ENCODE peak calls at places on chromosomes 5 and 9, in five cellular contexts. D is upper lobe of right lung, U is PC-3, Y is sigmoid colon, V is heart right ventricle. K is an unnamed sample.
A peak's percentile ranks its signal among the peaks of the same experiment; 100 is the strongest.

GRCh38 chr5:132674671-132675506 is 1.1 kb downstream of the IL4 start:
- DNase-seq in D (no peak), U (peak; percentile 92), Y (no peak), V (no peak), K (peak; percentile 68)

GRCh38 chr9:94672811-94673487 is 33.6 kb upstream of the FBP1 start:
- DNase-seq in D (no peak), U (peak; percentile 79), Y (no peak), V (no peak), K (no peak)

GRCh38 chr9:81529556-81530193 is 159.7 kb downstream of the TLE1 start:
- DNase-seq in D (no peak), U (peak; percentile 77), Y (peak; percentile 70), V (peak; percentile 12), K (no peak)

GRCh38 chr5:58335518-58335917 is 124.4 kb downstream of the PLK2 start:
- DNase-seq in D (no peak), U (peak; percentile 46), Y (no peak), V (no peak), K (no peak)

GRCh38 chr9:131677445-131678180 is 62.3 kb downstream of the RAPGEF1 start:
- DNase-seq in D (no peak), U (peak; percentile 48), Y (no peak), V (no peak), K (no peak)

GRCh38 chr5:139181835-139182452 is 16.2 kb downstream of the SIL1 start:
- DNase-seq in D (no peak), U (peak; percentile 16), Y (peak; percentile 65), V (no peak), K (no peak)

GRCh38 chr5:67659288-67659687 is 462.7 kb upstream of the CD180 start:
- DNase-seq in D (no peak), U (no peak), Y (no peak), V (no peak), K (no peak)

GRCh38 chr5:657570-657969 is 35.6 kb downstream of the TPPP start:
- DNase-seq in D (no peak), U (peak; percentile 89), Y (peak; percentile 43), V (no peak), K (no peak)

GRCh38 chr5:58399951-58400350 is 59.9 kb downstream of the PLK2 start:
- DNase-seq in D (no peak), U (no peak), Y (no peak), V (no peak), K (no peak)

GRCh38 chr5:115324021-115324420 is 27.6 kb upstream of the CCDC112 start:
- DNase-seq in D (no peak), U (peak; percentile 54), Y (no peak), V (no peak), K (no peak)

GRCh38 chr5:149404746-149405549 is 25.9 kb upstream of the IL17B start:
- DNase-seq in D (no peak), U (no peak), Y (peak; percentile 74), V (no peak), K (no peak)
- H3K4me3 ChIP-seq in D (no peak overlapping the region), U (no peak overlapping the region), Y (peak overlapping the region; percentile 39), V (no peak overlapping the region), K (peak overlapping the region; percentile 94)

GRCh38 chr5:8429778-8430758 is 561.1 kb downstream of the MTRR start:
- DNase-seq in D (no peak), U (no peak), Y (no peak), V (no peak), K (no peak)
- H3K9me3 ChIP-seq in D (no peaks in the 10 kb centered on the region), U (no peaks in the 10 kb centered on the region), Y (no peaks in the 10 kb centered on the region), V (no peaks in the 10 kb centered on the region), K (no peaks in the 10 kb centered on the region)

GRCh38 chr5:162685302-162685701 is 617.7 kb downstream of the GABRG2 start:
- DNase-seq in D (no peak), U (no peak), Y (no peak), V (no peak), K (no peak)

GRCh38 chr5:162684145-162684544 is 616.6 kb downstream of the GABRG2 start:
- DNase-seq in D (no peak), U (peak; percentile 79), Y (no peak), V (no peak), K (no peak)

DNA sequence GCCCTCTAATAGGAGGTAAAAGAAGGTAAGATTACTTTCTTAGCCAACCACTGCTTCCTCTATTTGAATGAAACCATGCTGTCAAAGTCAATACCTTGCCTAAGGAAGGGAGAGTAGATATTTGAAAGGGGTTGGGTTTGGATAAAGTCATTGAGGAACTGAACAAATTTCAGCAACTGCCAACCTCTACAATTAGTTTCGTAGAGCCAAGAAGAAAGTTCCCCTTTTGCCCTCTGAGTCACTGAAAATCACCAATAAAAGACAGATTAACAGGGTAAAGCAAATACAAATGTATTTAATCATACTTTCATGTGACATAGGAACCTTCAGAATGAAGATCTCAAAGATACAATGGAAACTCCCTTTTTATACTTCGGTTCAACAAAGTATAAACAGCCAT is 615.7 kb downstream of the GABRG2 start:
- DNase-seq in D (no peak), U (peak; percentile 82), Y (no peak), V (no peak), K (no peak)
- H3K4me3 ChIP-seq in D (no peak overlapping the region), U (peak overlapping the region; percentile 23), Y (no peak overlapping the region), V (no peak overlapping the region), K (no peak overlapping the region)

GRCh38 chr5:41754857-41755256 is 115.4 kb downstream of the OXCT1 start:
- DNase-seq in D (no peak), U (peak; percentile 7), Y (no peak), V (no peak), K (no peak)
- H3K9me3 ChIP-seq in D (no peaks in the 10 kb centered on the region), U (no peaks in the 10 kb centered on the region), Y (no peaks in the 10 kb centered on the region), V (no peaks in the 10 kb centered on the region), K (no peaks in the 10 kb centered on the region)

GRCh38 chr9:128081052-128081451 is 13.0 kb downstream of the SLC25A25 start:
- DNase-seq in D (no peak), U (no peak), Y (peak; percentile 74), V (peak; percentile 51), K (no peak)

GRCh38 chr9:128080218-128080617 is 12.2 kb downstream of the SLC25A25 start:
- DNase-seq in D (no peak), U (no peak), Y (no peak), V (no peak), K (no peak)

GRCh38 chr9:128077847-128078503 is 9.9 kb downstream of the SLC25A25 start:
- DNase-seq in D (no peak), U (no peak), Y (no peak), V (no peak), K (no peak)

GRCh38 chr9:128082173-128082572 is 14.1 kb downstream of the SLC25A25 start:
- DNase-seq in D (no peak), U (peak; percentile 49), Y (no peak), V (no peak), K (no peak)

DNA sequence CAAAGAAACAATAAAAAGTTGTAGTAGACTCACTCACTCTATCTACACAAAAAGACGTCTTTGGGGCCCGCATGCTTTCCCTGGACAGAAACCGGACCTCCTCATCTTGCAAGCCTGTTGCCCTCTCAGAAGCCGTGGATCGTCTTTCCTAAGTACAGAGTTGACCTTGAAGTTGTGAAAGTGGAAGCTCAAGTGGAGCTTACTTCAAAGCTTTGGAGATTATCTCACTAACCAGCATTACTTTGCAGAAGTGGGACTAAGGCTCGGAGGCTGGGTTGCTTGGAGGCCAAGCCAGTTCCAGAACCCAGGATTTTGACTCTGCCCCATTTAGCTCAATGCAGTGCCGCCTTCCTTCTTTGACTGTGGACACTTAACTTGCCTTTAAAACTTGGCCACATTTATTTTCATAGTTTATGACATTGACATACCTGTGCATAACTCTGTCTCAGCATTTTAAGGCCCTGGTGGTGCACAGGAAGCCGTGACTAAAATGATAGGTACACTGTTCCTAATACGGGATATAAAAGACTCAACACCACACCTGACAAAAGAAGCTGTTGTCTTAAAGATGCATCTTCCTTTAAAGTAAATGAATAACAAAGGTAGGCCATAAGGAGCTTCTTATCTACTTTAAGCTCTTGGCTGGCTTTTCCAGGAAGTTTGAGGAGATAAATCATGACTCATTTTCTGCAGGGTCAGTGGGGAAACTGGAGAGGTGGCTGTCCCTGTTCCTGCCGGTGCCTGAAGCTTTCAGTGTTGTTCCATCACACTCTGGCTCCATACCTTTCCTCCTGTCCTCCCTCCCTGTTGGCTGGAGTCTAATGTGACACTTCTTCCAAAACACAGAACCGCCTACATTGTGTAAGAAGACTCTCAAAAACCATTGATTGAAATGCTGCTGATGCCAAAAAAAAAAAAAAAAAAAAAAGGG is 10.7 kb downstream of the SLC25A25 start:
- DNase-seq in D (no peak), U (peak; percentile 73), Y (no peak), V (no peak), K (no peak)
- H3K4me3 ChIP-seq in D (no peak overlapping the region), U (no peak overlapping the region), Y (no peak overlapping the region), V (no peak overlapping the region), K (no peak overlapping the region)

GRCh38 chr9:91033270-91033669 is 231.7 kb downstream of the SYK start:
- DNase-seq in D (no peak), U (no peak), Y (no peak), V (no peak), K (no peak)

GRCh38 chr9:91035825-91036208 is 234.2 kb downstream of the SYK start:
- DNase-seq in D (no peak), U (no peak), Y (no peak), V (no peak), K (no peak)

GRCh38 chr9:91033802-91034201 is 232.2 kb downstream of the SYK start:
- DNase-seq in D (no peak), U (peak; percentile 15), Y (no peak), V (no peak), K (no peak)

GRCh38 chr9:91034976-91035824 is 233.6 kb downstream of the SYK start:
- DNase-seq in D (no peak), U (no peak), Y (no peak), V (no peak), K (no peak)

GRCh38 chr9:91034521-91034920 is 232.9 kb downstream of the SYK start:
- DNase-seq in D (no peak), U (peak; percentile 49), Y (no peak), V (no peak), K (no peak)
- H3K9me3 ChIP-seq in D (no peaks in the 10 kb centered on the region), U (no peaks in the 10 kb centered on the region), Y (no peaks in the 10 kb centered on the region), V (no peaks in the 10 kb centered on the region), K (no peaks in the 10 kb centered on the region)

DNA sequence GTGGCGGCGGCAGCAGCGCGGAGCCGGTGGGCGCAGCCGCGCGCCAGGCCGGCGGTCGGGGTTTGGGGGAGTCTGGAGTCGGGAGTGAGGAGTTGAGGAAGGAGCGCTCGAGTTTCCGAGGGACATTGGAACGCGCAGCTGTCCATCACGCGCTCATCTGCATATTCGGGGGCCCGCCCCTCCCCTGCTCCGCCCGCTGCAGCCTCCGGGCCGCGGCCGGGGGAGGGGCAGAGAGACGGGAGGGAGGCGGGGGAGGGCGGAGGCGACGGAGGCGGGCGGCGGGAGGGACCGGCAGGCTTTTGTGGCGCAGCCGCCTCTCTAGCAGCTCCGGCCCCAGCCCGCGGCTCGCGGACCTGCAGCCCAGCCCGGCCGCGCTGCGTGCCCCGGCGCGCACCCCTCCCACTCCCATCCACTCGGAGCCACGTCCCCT is at the start of gene IRX2:
- DNase-seq in D (peak; percentile 95), U (peak; percentile 92), Y (no peak), V (peak; percentile 84), K (no peak)
- H3K4me3 ChIP-seq in D (peak within 1 kb of the TSS; percentile 54), U (peak within 1 kb of the TSS; percentile 71), Y (peak within 1 kb of the TSS; percentile 46), V (peak within 1 kb of the TSS; percentile 46), K (peak within 1 kb of the TSS; percentile 41)

GRCh38 chr9:129042016-129042415 is 5.6 kb downstream of the MIGA2 start:
- DNase-seq in D (no peak), U (no peak), Y (no peak), V (no peak), K (no peak)
- H3K9me3 ChIP-seq in D (no peaks in the 10 kb centered on the region), U (no peaks in the 10 kb centered on the region), Y (no peaks in the 10 kb centered on the region), V (no peaks in the 10 kb centered on the region), K (no peaks in the 10 kb centered on the region)

GRCh38 chr5:151082274-151082902 is 1.6 kb upstream of the TNIP1 start:
- DNase-seq in D (peak; percentile 35), U (peak; percentile 24), Y (no peak), V (no peak), K (no peak)
- H3K4me3 ChIP-seq in D (peak overlapping the region; percentile 87), U (peak overlapping the region; percentile 94), Y (no peak overlapping the region), V (peak overlapping the region; percentile 81), K (no peak overlapping the region)